ENCODE peak calls at places on chromosomes 1 and 21, in eight cellular contexts. T is lower leg skin, L is HFF-Myc, I is HFFc6, O is progenitor cell of endocrine pancreas, Q is H1, H is neural crest cell, B is fibroblast of the aortic adventitia. A is an unnamed sample.

GRCh38 chr1:154747841-154748766 is 122.0 kb downstream of the KCNN3 start:
- DNase-seq in T (no peak), L (no peak), I (no peak), O (no peak), Q (no peak), H (no peak), B (no peak), A (no peak)

GRCh38 chr1:47696911-47697441 is 259.1 kb downstream of the FOXD2 start:
- DNase-seq in T (no peak), L (no peak), I (no peak), O (no peak), Q (no peak), H (no peak), B (no peak), A (no peak)

GRCh38 chr1:224786533-224787249 is 142.8 kb upstream of the DNAH14 start:
- DNase-seq in T (no peak), L (no peak), I (no peak), O (no peak), Q (no peak), H (no peak), B (peak), A (no peak)

GRCh38 chr1:112807117-112807516 is 92.0 kb upstream of the PPM1J start:
- DNase-seq in T (no peak), L (no peak), I (no peak), O (no peak), Q (no peak), H (no peak), B (no peak), A (no peak)

GRCh38 chr1:68233202-68233601 is 879 bp upstream of the WLS start:
- DNase-seq in T (no peak), L (no peak), I (no peak), O (no peak), Q (no peak), H (no peak), B (no peak), A (no peak)

GRCh38 chr1:12067900-12068821 is 5.1 kb downstream of the TNFRSF8 start:
- DNase-seq in T (no peak), L (peak), I (peak), O (no peak), Q (peak), H (no peak), B (peak), A (no peak)

GRCh38 chr21:34693192-34693810 is 24.5 kb downstream of the CLIC6 start:
- DNase-seq in T (peak), L (peak), I (peak), O (no peak), Q (no peak), H (peak), B (peak), A (no peak)

GRCh38 chr1:32817815-32818786 is 648 bp downstream of the S100PBP start:
- DNase-seq in T (peak), L (no peak), I (peak), O (peak), Q (peak), H (peak), B (peak), A (no peak)

GRCh38 chr1:42381424-42381673 is 757 bp downstream of the RIMKLA start:
- DNase-seq in T (no peak), L (no peak), I (no peak), O (no peak), Q (no peak), H (no peak), B (no peak), A (no peak)

GRCh38 chr1:36555041-36555440 is 72.3 kb upstream of the CSF3R start:
- DNase-seq in T (no peak), L (no peak), I (no peak), O (no peak), Q (no peak), H (no peak), B (no peak), A (no peak)

GRCh38 chr1:187262731-187263130 is 434.0 kb downstream of the PLA2G4A start:
- DNase-seq in T (no peak), L (no peak), I (no peak), O (no peak), Q (no peak), H (no peak), B (no peak), A (no peak)

GRCh38 chr1:184755226-184756065 is 788 bp upstream of the EDEM3 start:
- DNase-seq in T (no peak), L (peak), I (peak), O (no peak), Q (no peak), H (no peak), B (no peak), A (no peak)

GRCh38 chr1:2921970-2922686 is 99.1 kb upstream of the ACTRT2 start:
- DNase-seq in T (no peak), L (no peak), I (no peak), O (no peak), Q (no peak), H (no peak), B (no peak), A (no peak)

GRCh38 chr21:34112316-34113033 is 39.1 kb downstream of the MRPS6 start:
- DNase-seq in T (no peak), L (no peak), I (no peak), O (no peak), Q (no peak), H (no peak), B (no peak), A (no peak)

GRCh38 chr1:204885790-204886189 is 15.1 kb downstream of the NFASC start:
- DNase-seq in T (no peak), L (no peak), I (no peak), O (no peak), Q (no peak), H (no peak), B (peak), A (no peak)

GRCh38 chr1:13593511-13594131 is 10.0 kb downstream of the PDPN start:
- DNase-seq in T (peak), L (no peak), I (no peak), O (no peak), Q (no peak), H (no peak), B (peak), A (no peak)

GRCh38 chr1:26181586-26182371 is 4.5 kb downstream of the CNKSR1 start:
- DNase-seq in T (no peak), L (no peak), I (no peak), O (no peak), Q (no peak), H (no peak), B (no peak), A (no peak)

GRCh38 chr1:117367769-117368059 is 465 bp downstream of the MAN1A2 start:
- DNase-seq in T (no peak), L (no peak), I (no peak), O (no peak), Q (no peak), H (no peak), B (no peak), A (no peak)

GRCh38 chr1:213852107-213852506 is 135.7 kb upstream of the PROX1 start:
- DNase-seq in T (no peak), L (no peak), I (no peak), O (no peak), Q (no peak), H (no peak), B (no peak), A (no peak)

GRCh38 chr1:203165800-203166161 is 9.8 kb downstream of the MYBPH start:
- DNase-seq in T (no peak), L (no peak), I (no peak), O (no peak), Q (no peak), H (no peak), B (no peak), A (no peak)

GRCh38 chr1:222171005-222171404 is 376.9 kb downstream of the HHIPL2 start:
- DNase-seq in T (no peak), L (no peak), I (peak), O (no peak), Q (no peak), H (no peak), B (peak), A (no peak)

GRCh38 chr1:69737527-69738176 is 169.9 kb downstream of the LRRC7 start:
- DNase-seq in T (peak), L (peak), I (peak), O (no peak), Q (no peak), H (peak), B (peak), A (no peak)

GRCh38 chr1:168760781-168761180 is 31.8 kb upstream of the DPT start:
- DNase-seq in T (no peak), L (no peak), I (no peak), O (no peak), Q (no peak), H (no peak), B (no peak), A (no peak)

GRCh38 chr1:15141933-15142647 is 11.5 kb upstream of the TMEM51 start:
- DNase-seq in T (no peak), L (peak), I (no peak), O (no peak), Q (no peak), H (no peak), B (peak), A (no peak)

GRCh38 chr1:164475834-164476233 is 83.2 kb upstream of the PBX1 start:
- DNase-seq in T (no peak), L (no peak), I (no peak), O (no peak), Q (no peak), H (no peak), B (no peak), A (no peak)

GRCh38 chr1:4657920-4658585 is 3.6 kb downstream of the AJAP1 start:
- DNase-seq in T (no peak), L (no peak), I (no peak), O (no peak), Q (no peak), H (no peak), B (no peak), A (no peak)

GRCh38 chr1:15262003-15262377 is 15.0 kb downstream of the FHAD1 start:
- DNase-seq in T (no peak), L (no peak), I (no peak), O (no peak), Q (no peak), H (no peak), B (no peak), A (no peak)

GRCh38 chr1:178442925-178443324 is 53.8 kb downstream of the CLEC20A start:
- DNase-seq in T (no peak), L (no peak), I (no peak), O (no peak), Q (no peak), H (no peak), B (no peak), A (no peak)

GRCh38 chr21:44380876-44381275 is 27.5 kb downstream of the TRPM2 start:
- DNase-seq in T (no peak), L (no peak), I (no peak), O (no peak), Q (no peak), H (no peak), B (no peak), A (no peak)

GRCh38 chr1:236144033-236144432 is 1.7 kb downstream of the GPR137B start:
- DNase-seq in T (no peak), L (no peak), I (no peak), O (no peak), Q (no peak), H (no peak), B (no peak), A (no peak)

GRCh38 chr1:245788269-245788668 is 633.5 kb downstream of the KIF26B start:
- DNase-seq in T (peak), L (peak), I (peak), O (no peak), Q (no peak), H (no peak), B (peak), A (no peak)

GRCh38 chr1:155134858-155135415 is 715 bp upstream of the SLC50A1 start:
- DNase-seq in T (peak), L (peak), I (peak), O (peak), Q (no peak), H (no peak), B (peak), A (no peak)

GRCh38 chr1:61636814-61637213 is 88.1 kb downstream of the TM2D1 start:
- DNase-seq in T (no peak), L (no peak), I (no peak), O (no peak), Q (no peak), H (no peak), B (no peak), A (no peak)

GRCh38 chr1:208081972-208082371 is 162.2 kb downstream of the PLXNA2 start:
- DNase-seq in T (no peak), L (no peak), I (no peak), O (no peak), Q (no peak), H (peak), B (no peak), A (no peak)

GRCh38 chr1:68384321-68384813 is 65.4 kb downstream of the RPE65 start:
- DNase-seq in T (peak), L (peak), I (peak), O (no peak), Q (peak), H (no peak), B (peak), A (no peak)

GRCh38 chr1:205488074-205488723 is 16.3 kb upstream of the CDK18 start:
- DNase-seq in T (no peak), L (peak), I (peak), O (peak), Q (no peak), H (peak), B (peak), A (no peak)

GRCh38 chr1:171913385-171913784 is 72.1 kb downstream of the DNM3 start:
- DNase-seq in T (no peak), L (no peak), I (no peak), O (no peak), Q (no peak), H (no peak), B (peak), A (no peak)

GRCh38 chr1:18175530-18176377 is 68.2 kb downstream of the IGSF21 start:
- DNase-seq in T (no peak), L (no peak), I (no peak), O (no peak), Q (no peak), H (no peak), B (no peak), A (no peak)

GRCh38 chr1:28887418-28887834 is 26.9 kb upstream of the EPB41 start:
- DNase-seq in T (no peak), L (no peak), I (no peak), O (no peak), Q (no peak), H (no peak), B (no peak), A (peak)

GRCh38 chr1:51794260-51794659 is 84.3 kb downstream of the NRDC start:
- DNase-seq in T (no peak), L (no peak), I (no peak), O (no peak), Q (no peak), H (no peak), B (no peak), A (no peak)

GRCh38 chr1:51791888-51792287 is 86.6 kb downstream of the NRDC start:
- DNase-seq in T (no peak), L (no peak), I (no peak), O (no peak), Q (no peak), H (no peak), B (no peak), A (no peak)

GRCh38 chr1:51790385-51790784 is 88.1 kb downstream of the NRDC start:
- DNase-seq in T (no peak), L (no peak), I (no peak), O (no peak), Q (no peak), H (no peak), B (no peak), A (no peak)

GRCh38 chr1:51794868-51795267 is 83.7 kb downstream of the NRDC start:
- DNase-seq in T (no peak), L (no peak), I (no peak), O (no peak), Q (no peak), H (no peak), B (no peak), A (no peak)

GRCh38 chr1:51792864-51793263 is 85.7 kb downstream of the NRDC start:
- DNase-seq in T (no peak), L (peak), I (peak), O (no peak), Q (no peak), H (no peak), B (peak), A (no peak)
- TF ChIP-seq CTCF in T (no peak), L (no peak), I (no peak), O (no peak), Q (no peak), H (no peak), B (no peak), A (no peak)

DNA sequence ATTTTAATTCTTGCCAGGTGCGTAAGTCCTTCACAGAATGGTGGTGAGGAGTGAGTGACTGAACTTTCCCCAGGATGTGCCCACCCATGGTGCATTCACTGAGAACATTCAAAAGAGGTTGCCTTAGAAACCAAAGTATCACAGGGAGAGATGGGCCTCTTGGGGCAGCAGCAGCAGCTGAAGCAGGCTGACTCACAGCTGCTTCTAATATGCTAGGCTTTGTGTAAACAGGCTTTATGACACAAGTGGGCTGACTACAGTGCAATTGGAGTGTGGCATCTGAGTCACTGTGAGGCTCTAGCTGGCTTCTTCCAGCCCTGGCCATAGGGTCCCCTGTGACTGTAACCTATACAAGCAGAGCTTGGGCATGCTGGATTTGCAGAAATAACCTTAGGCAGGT is 12.6 kb downstream of the PIGP start:
- DNase-seq in T (peak), L (peak), I (peak), O (no peak), Q (peak), H (peak), B (peak), A (no peak)
- TF ChIP-seq CTCF in T (no peak), L (no peak), I (peak), O (no peak), Q (no peak), H (no peak), B (peak), A (no peak)

GRCh38 chr1:105795741-105796140 is 1260.7 kb upstream of the PRMT6 start:
- DNase-seq in T (no peak), L (no peak), I (no peak), O (no peak), Q (no peak), H (no peak), B (no peak), A (no peak)

GRCh38 chr1:105793541-105794146 is 1262.8 kb upstream of the PRMT6 start:
- DNase-seq in T (no peak), L (peak), I (peak), O (peak), Q (no peak), H (peak), B (no peak), A (no peak)
- TF ChIP-seq CTCF in T (no peak), L (peak), I (peak), O (peak), Q (peak), H (peak), B (no peak), A (no peak)

GRCh38 chr1:173562813-173563212 is 40.1 kb downstream of the SLC9C2 start:
- DNase-seq in T (no peak), L (no peak), I (no peak), O (no peak), Q (no peak), H (peak), B (no peak), A (no peak)
- TF ChIP-seq CTCF in T (no peak), L (no peak), I (peak), O (peak), Q (no peak), H (peak), B (peak), A (no peak)

DNA sequence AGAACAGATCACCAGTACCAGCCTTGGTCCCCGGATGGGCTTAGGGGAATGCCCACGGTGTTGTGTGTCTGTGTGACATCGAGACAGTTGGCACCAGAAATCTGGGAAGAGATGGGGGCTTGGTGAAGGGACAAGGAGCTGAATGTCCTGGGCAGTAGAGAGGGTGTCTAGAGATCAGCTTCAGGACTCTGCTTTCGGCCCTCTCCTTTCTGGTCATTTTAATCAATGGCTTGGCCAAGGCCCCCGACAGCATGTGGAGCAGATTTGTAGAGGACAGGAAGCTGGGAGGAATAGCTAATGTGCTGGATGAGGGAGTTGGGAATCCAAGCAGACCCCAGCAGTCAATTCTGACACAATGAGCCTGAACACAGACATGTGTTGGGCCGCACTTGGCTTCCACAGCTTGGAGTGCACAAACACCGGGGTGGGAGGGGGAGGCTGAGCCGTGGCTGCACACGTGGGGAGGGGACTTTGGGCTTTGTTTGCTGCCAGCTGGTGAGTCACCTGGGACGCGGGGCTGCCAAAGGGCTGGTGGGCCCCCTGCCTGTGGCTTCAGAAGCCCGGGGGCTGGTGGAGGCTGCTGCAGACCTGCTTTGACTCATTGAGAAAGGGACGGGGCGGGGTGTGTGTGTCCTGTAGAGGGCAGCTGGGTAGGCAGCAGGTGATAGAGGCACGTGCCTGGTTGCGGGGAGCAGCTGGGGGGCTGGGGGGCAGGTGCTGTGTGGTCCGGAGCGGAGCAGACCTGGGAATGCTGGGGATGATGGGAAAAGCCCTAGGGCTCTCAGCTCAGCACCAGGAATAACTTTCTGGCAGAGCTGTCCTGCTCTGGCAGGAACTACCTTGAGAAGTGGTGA is 20.9 kb downstream of the SLC1A7 start:
- DNase-seq in T (no peak), L (no peak), I (no peak), O (no peak), Q (no peak), H (no peak), B (peak), A (no peak)
- TF ChIP-seq CTCF in T (no peak), L (no peak), I (peak), O (no peak), Q (no peak), H (no peak), B (no peak), A (no peak)

GRCh38 chr1:38326135-38326534 is 279.5 kb upstream of the POU3F1 start:
- DNase-seq in T (no peak), L (no peak), I (no peak), O (no peak), Q (no peak), H (no peak), B (no peak), A (no peak)
- TF ChIP-seq CTCF in T (no peak), L (no peak), I (no peak), O (no peak), Q (no peak), H (no peak), B (no peak), A (no peak)

GRCh38 chr1:150387200-150387599 is 23.3 kb downstream of the RPRD2 start:
- DNase-seq in T (no peak), L (no peak), I (no peak), O (no peak), Q (no peak), H (no peak), B (no peak), A (no peak)
- TF ChIP-seq CTCF in T (no peak), L (no peak), I (no peak), O (no peak), Q (no peak), H (no peak), B (no peak), A (no peak)

DNA sequence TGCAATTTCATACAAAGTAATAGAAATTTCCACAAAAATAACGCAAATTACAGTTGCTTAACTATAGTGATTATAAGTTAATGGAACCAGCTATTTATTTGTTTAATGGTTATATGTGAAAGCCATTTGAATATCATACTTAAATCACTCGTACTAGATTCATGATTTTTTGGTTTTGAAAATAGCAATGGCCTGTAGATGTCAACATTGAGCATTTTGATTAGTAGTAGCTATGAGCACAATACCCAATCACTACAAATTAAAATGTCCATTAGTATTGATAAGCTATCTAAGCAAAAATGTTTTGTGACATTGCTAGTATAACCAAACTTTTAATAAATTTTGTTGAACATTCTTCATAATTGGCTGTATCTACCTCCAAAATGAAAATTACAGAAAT is 10.0 kb downstream of the COL24A1 start:
- DNase-seq in T (no peak), L (no peak), I (no peak), O (no peak), Q (no peak), H (no peak), B (no peak), A (no peak)
- TF ChIP-seq CTCF in T (no peak), L (no peak), I (peak), O (no peak), Q (no peak), H (peak), B (no peak), A (no peak)

GRCh38 chr1:58841455-58841854 is 57.6 kb upstream of the JUN start:
- DNase-seq in T (no peak), L (no peak), I (no peak), O (no peak), Q (no peak), H (no peak), B (no peak), A (no peak)
- TF ChIP-seq CTCF in T (no peak), L (peak), I (peak), O (peak), Q (peak), H (peak), B (peak), A (no peak)

A was measured in natural killer cell.